ENCODE peak calls at places on chromosome 6, in six cellular contexts. One of them, this sample, is unnamed.

GRCh38 chr6:165606740-165607008 is 56.4 kb downstream of the PDE10A start:
- DNase-seq in tibial artery: no peak
- DNase-seq in GM12865: no peak
- DNase-seq in GM13977: no peak
- DNase-seq in pancreas: no peak
- DNase-seq in GM20000: no peak
- DNase-seq in this sample: no peak

GRCh38 chr6:87756858-87757257 is 54.8 kb upstream of the AKIRIN2 start:
- DNase-seq in tibial artery: peak
- DNase-seq in GM12865: peak
- DNase-seq in GM13977: peak
- DNase-seq in pancreas: no peak
- DNase-seq in GM20000: peak
- DNase-seq in this sample: peak

GRCh38 chr6:8627085-8627861 is 191.9 kb upstream of the SLC35B3 start:
- DNase-seq in tibial artery: no peak
- DNase-seq in GM12865: peak
- DNase-seq in GM13977: peak
- DNase-seq in pancreas: no peak
- DNase-seq in GM20000: no peak
- DNase-seq in this sample: no peak

GRCh38 chr6:18215436-18215835 is 48.9 kb downstream of the DEK start:
- DNase-seq in tibial artery: no peak
- DNase-seq in GM12865: no peak
- DNase-seq in GM13977: no peak
- DNase-seq in pancreas: no peak
- DNase-seq in GM20000: no peak
- DNase-seq in this sample: no peak

GRCh38 chr6:155216312-155217028 is 47.3 kb upstream of the CLDN20 start:
- DNase-seq in tibial artery: no peak
- DNase-seq in GM12865: no peak
- DNase-seq in GM13977: no peak
- DNase-seq in pancreas: no peak
- DNase-seq in GM20000: no peak
- DNase-seq in this sample: no peak

GRCh38 chr6:144211160-144211559 is 60.8 kb downstream of the STX11 start:
- DNase-seq in tibial artery: no peak
- DNase-seq in GM12865: no peak
- DNase-seq in GM13977: no peak
- DNase-seq in pancreas: no peak
- DNase-seq in GM20000: no peak
- DNase-seq in this sample: no peak

GRCh38 chr6:169725270-169726048 is 1.2 kb upstream of the PHF10 start:
- DNase-seq in tibial artery: peak
- DNase-seq in GM12865: peak
- DNase-seq in GM13977: no peak
- DNase-seq in pancreas: peak
- DNase-seq in GM20000: no peak
- DNase-seq in this sample: peak

GRCh38 chr6:44006123-44006871 is 121.0 kb downstream of the MRPL14 start:
- DNase-seq in tibial artery: no peak
- DNase-seq in GM12865: no peak
- DNase-seq in GM13977: no peak
- DNase-seq in pancreas: no peak
- DNase-seq in GM20000: no peak
- DNase-seq in this sample: no peak

GRCh38 chr6:97774973-97775372 is 492.0 kb upstream of the MMS22L start:
- DNase-seq in tibial artery: no peak
- DNase-seq in GM12865: no peak
- DNase-seq in GM13977: no peak
- DNase-seq in pancreas: no peak
- DNase-seq in GM20000: no peak
- DNase-seq in this sample: no peak

GRCh38 chr6:4421837-4422236 is 286.5 kb upstream of the ECI2 start:
- DNase-seq in tibial artery: no peak
- DNase-seq in GM12865: no peak
- DNase-seq in GM13977: no peak
- DNase-seq in pancreas: no peak
- DNase-seq in GM20000: no peak
- DNase-seq in this sample: no peak

GRCh38 chr6:143575440-143575839 is 63.9 kb upstream of the FUCA2 start:
- DNase-seq in tibial artery: peak
- DNase-seq in GM12865: peak
- DNase-seq in GM13977: peak
- DNase-seq in pancreas: peak
- DNase-seq in GM20000: peak
- DNase-seq in this sample: no peak

GRCh38 chr6:40343318-40343886 is 243.8 kb downstream of the LRFN2 start:
- DNase-seq in tibial artery: no peak
- DNase-seq in GM12865: no peak
- DNase-seq in GM13977: no peak
- DNase-seq in pancreas: no peak
- DNase-seq in GM20000: no peak
- DNase-seq in this sample: no peak

GRCh38 chr6:63708631-63709030 is 73.0 kb downstream of the PHF3 start:
- DNase-seq in tibial artery: no peak
- DNase-seq in GM12865: no peak
- DNase-seq in GM13977: no peak
- DNase-seq in pancreas: no peak
- DNase-seq in GM20000: no peak
- DNase-seq in this sample: no peak

GRCh38 chr6:93745306-93745705 is 325.9 kb upstream of the EPHA7 start:
- DNase-seq in tibial artery: no peak
- DNase-seq in GM12865: no peak
- DNase-seq in GM13977: no peak
- DNase-seq in pancreas: no peak
- DNase-seq in GM20000: no peak
- DNase-seq in this sample: no peak

GRCh38 chr6:160000280-160000704 is 31.4 kb downstream of the IGF2R start:
- DNase-seq in tibial artery: no peak
- DNase-seq in GM12865: no peak
- DNase-seq in GM13977: no peak
- DNase-seq in pancreas: no peak
- DNase-seq in GM20000: no peak
- DNase-seq in this sample: no peak

GRCh38 chr6:87574237-87574636 is 15.6 kb downstream of the RARS2 start:
- DNase-seq in tibial artery: no peak
- DNase-seq in GM12865: no peak
- DNase-seq in GM13977: no peak
- DNase-seq in pancreas: no peak
- DNase-seq in GM20000: no peak
- DNase-seq in this sample: no peak

GRCh38 chr6:124888581-124889371 is 73.5 kb upstream of the RNF217 start:
- DNase-seq in tibial artery: no peak
- DNase-seq in GM12865: no peak
- DNase-seq in GM13977: no peak
- DNase-seq in pancreas: no peak
- DNase-seq in GM20000: peak
- DNase-seq in this sample: no peak

GRCh38 chr6:145332001-145332400 is 403.3 kb downstream of the EPM2A start:
- DNase-seq in tibial artery: no peak
- DNase-seq in GM12865: no peak
- DNase-seq in GM13977: no peak
- DNase-seq in pancreas: no peak
- DNase-seq in GM20000: no peak
- DNase-seq in this sample: no peak

DNA sequence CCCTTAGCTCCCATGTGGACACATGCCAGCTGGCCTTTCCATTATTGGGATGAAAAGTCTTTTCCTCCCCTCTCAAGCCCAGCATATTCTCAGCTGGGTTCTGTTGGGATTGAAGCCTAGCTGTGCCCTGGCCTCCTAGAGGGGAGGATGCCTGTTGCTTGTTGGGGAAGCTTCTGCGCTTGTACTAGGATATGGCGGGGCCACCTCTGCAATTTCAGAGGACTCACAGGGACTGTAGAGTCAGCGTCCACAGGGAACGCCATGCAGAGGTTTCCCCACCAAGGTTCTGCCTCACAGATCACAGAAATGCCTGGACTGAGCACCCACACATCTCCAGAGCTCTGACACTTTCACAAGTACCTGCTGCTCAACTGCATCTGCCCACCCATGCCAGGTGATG is 288.7 kb upstream of the FOXQ1 start:
- DNase-seq in tibial artery: no peak
- DNase-seq in GM12865: no peak
- DNase-seq in GM13977: no peak
- DNase-seq in pancreas: no peak
- DNase-seq in GM20000: no peak
- DNase-seq in this sample: no peak
- TF ChIP-seq CTCF in tibial artery: no peak
- TF ChIP-seq CTCF in GM12865: no peak
- TF ChIP-seq CTCF in GM13977: no peak
- TF ChIP-seq CTCF in pancreas: no peak
- TF ChIP-seq CTCF in GM20000: no peak
- TF ChIP-seq CTCF in this sample: no peak

DNA sequence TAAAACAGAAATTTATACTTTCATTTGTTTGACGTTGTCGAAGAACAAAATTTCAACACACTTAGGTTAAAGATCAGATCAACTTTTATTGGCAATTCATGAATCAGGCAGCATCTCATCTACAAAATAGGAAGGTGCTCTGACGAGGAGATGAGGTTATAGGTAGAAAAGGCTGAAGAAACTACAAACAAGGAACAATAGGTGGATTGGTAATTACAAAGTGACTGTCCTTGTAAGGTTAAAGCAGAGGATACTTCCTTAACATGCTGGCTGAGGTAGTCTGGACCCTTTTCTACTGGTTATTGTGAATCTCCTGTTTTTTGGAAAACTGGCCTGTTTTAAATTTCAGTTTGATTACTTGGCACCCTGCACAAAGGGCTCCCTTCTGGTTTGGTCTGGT is 32.5 kb upstream of the TRIM27 start:
- DNase-seq in tibial artery: no peak
- DNase-seq in GM12865: no peak
- DNase-seq in GM13977: no peak
- DNase-seq in pancreas: no peak
- DNase-seq in GM20000: no peak
- DNase-seq in this sample: no peak
- TF ChIP-seq CTCF in tibial artery: no peak
- TF ChIP-seq CTCF in GM12865: no peak
- TF ChIP-seq CTCF in GM13977: no peak
- TF ChIP-seq CTCF in pancreas: no peak
- TF ChIP-seq CTCF in GM20000: no peak
- TF ChIP-seq CTCF in this sample: no peak

DNA sequence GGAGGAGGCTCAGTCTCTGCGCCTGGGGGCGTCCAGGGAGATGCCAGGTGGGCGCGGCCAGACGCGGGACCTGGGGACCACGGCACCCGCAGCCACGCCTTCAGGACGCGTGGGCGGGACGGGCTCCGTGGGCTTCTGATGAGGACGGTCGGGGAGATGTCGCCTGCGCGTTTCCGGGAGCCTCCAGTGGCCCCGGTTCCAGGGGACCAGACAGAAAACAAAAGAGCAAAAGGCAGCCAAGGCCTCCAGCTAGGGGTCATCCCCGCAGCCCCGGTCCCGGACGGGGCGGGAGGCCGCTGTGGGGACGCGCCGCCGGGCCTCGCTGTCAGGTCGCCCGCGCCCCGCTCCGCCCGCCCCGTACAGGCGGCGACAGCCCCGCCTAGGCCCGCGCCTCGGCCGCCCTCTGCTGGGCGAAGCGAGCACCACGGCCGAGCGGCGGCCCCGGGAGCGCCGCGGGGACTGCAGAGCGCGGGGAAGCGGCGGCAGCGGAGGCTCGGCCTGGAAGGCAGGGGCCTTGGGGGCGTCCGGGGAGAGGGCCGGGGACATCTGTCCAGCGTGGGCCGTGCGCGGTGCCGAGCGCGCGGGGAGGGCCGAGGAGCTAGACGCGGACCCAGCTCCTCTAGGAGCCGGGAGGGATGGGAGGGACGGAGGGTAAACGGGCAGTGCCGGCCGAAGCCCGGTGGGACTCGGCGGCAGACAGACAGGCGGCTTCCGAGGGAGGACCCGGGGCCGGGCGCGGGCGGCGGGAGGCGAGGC is 48.7 kb downstream of the TMEM242 start:
- DNase-seq in tibial artery: peak
- DNase-seq in GM12865: peak
- DNase-seq in GM13977: peak
- DNase-seq in pancreas: peak
- DNase-seq in GM20000: peak
- DNase-seq in this sample: peak
- TF ChIP-seq CTCF in tibial artery: peak
- TF ChIP-seq CTCF in GM12865: peak
- TF ChIP-seq CTCF in GM13977: peak
- TF ChIP-seq CTCF in pancreas: peak
- TF ChIP-seq CTCF in GM20000: peak
- TF ChIP-seq CTCF in this sample: peak

GRCh38 chr6:29723666-29724588 is 693 bp downstream of the HLA-F start:
- DNase-seq in tibial artery: peak
- DNase-seq in GM12865: peak
- DNase-seq in GM13977: peak
- DNase-seq in pancreas: no peak
- DNase-seq in GM20000: peak
- DNase-seq in this sample: peak

GRCh38 chr6:29725981-29726380 is 2.7 kb downstream of the HLA-F start:
- DNase-seq in tibial artery: no peak
- DNase-seq in GM12865: no peak
- DNase-seq in GM13977: no peak
- DNase-seq in pancreas: no peak
- DNase-seq in GM20000: no peak
- DNase-seq in this sample: no peak

GRCh38 chr6:29722773-29723665 is at the start of gene HLA-F:
- DNase-seq in tibial artery: peak
- DNase-seq in GM12865: peak
- DNase-seq in GM13977: peak
- DNase-seq in pancreas: peak
- DNase-seq in GM20000: peak
- DNase-seq in this sample: peak

GRCh38 chr6:29724937-29725869 is 2.0 kb downstream of the HLA-F start:
- DNase-seq in tibial artery: no peak
- DNase-seq in GM12865: no peak
- DNase-seq in GM13977: no peak
- DNase-seq in pancreas: no peak
- DNase-seq in GM20000: no peak
- DNase-seq in this sample: no peak

GRCh38 chr6:29720863-29721262 is 2.4 kb upstream of the HLA-F start:
- DNase-seq in tibial artery: no peak
- DNase-seq in GM12865: peak
- DNase-seq in GM13977: no peak
- DNase-seq in pancreas: no peak
- DNase-seq in GM20000: no peak
- DNase-seq in this sample: no peak
- TF ChIP-seq CTCF in tibial artery: no peak
- TF ChIP-seq CTCF in GM12865: peak
- TF ChIP-seq CTCF in GM13977: peak
- TF ChIP-seq CTCF in pancreas: no peak
- TF ChIP-seq CTCF in GM20000: peak
- TF ChIP-seq CTCF in this sample: no peak

This sample was measured in lower lobe of right lung.